ENCODE peak calls at places on chromosomes 3 and 15, in nine cellular contexts. K, H, Q, R, T, W, I, M and L are unnamed samples.

GRCh38 chr3:124207873-124208473 is 216.0 kb upstream of the ROPN1 start:
- DNase-seq in K (no peak), H (no peak), Q (no peak), R (no peak), T (no peak), W (peak), I (no peak), M (no peak), L (no peak)

GRCh38 chr15:57692709-57693108 is 13.8 kb upstream of the POLR2M start:
- DNase-seq in K (peak), H (no peak), Q (no peak), R (no peak), T (no peak), W (no peak), I (no peak), M (peak), L (no peak)

GRCh38 chr3:100813828-100814227 is 104.5 kb downstream of the TFG start:
- DNase-seq in K (peak), H (no peak), Q (no peak), R (no peak), T (no peak), W (no peak), I (no peak), M (peak), L (no peak)

GRCh38 chr3:43872301-43872700 is 181.6 kb downstream of the ABHD5 start:
- DNase-seq in K (peak), H (no peak), Q (peak), R (no peak), T (no peak), W (no peak), I (peak), M (peak), L (no peak)

GRCh38 chr3:9676780-9677179 is 26.9 kb upstream of the CPNE9 start:
- DNase-seq in K (peak), H (no peak), Q (no peak), R (no peak), T (no peak), W (no peak), I (no peak), M (peak), L (no peak)

GRCh38 chr3:64687381-64687780 is 419 bp downstream of the ADAMTS9 start:
- DNase-seq in K (peak), H (no peak), Q (no peak), R (no peak), T (no peak), W (peak), I (no peak), M (no peak), L (no peak)

GRCh38 chr15:66515901-66516322 is 10.8 kb downstream of the ZWILCH start:
- DNase-seq in K (peak), H (no peak), Q (no peak), R (no peak), T (no peak), W (no peak), I (no peak), M (no peak), L (no peak)

GRCh38 chr3:165874663-165875489 is 37.7 kb upstream of the BCHE start:
- DNase-seq in K (no peak), H (no peak), Q (no peak), R (no peak), T (no peak), W (no peak), I (no peak), M (no peak), L (no peak)

GRCh38 chr3:141307351-141308059 is 60.8 kb upstream of the ZBTB38 start:
- DNase-seq in K (no peak), H (no peak), Q (no peak), R (no peak), T (no peak), W (no peak), I (no peak), M (no peak), L (no peak)

GRCh38 chr3:72746412-72747411 is 101.5 kb downstream of the SHQ1 start:
- DNase-seq in K (peak), H (no peak), Q (no peak), R (no peak), T (no peak), W (no peak), I (no peak), M (peak), L (no peak)

GRCh38 chr3:160921020-160921635 is 165.1 kb downstream of the PPM1L start:
- DNase-seq in K (peak), H (no peak), Q (peak), R (peak), T (peak), W (peak), I (peak), M (peak), L (no peak)

GRCh38 chr15:60323322-60323721 is 74.5 kb downstream of the ANXA2 start:
- DNase-seq in K (no peak), H (peak), Q (no peak), R (no peak), T (no peak), W (no peak), I (no peak), M (no peak), L (no peak)
- TF ChIP-seq CTCF in K (no peak), H (no peak), Q (no peak), R (no peak), T (no peak), W (no peak), I (no peak), M (no peak), L (no peak)

DNA sequence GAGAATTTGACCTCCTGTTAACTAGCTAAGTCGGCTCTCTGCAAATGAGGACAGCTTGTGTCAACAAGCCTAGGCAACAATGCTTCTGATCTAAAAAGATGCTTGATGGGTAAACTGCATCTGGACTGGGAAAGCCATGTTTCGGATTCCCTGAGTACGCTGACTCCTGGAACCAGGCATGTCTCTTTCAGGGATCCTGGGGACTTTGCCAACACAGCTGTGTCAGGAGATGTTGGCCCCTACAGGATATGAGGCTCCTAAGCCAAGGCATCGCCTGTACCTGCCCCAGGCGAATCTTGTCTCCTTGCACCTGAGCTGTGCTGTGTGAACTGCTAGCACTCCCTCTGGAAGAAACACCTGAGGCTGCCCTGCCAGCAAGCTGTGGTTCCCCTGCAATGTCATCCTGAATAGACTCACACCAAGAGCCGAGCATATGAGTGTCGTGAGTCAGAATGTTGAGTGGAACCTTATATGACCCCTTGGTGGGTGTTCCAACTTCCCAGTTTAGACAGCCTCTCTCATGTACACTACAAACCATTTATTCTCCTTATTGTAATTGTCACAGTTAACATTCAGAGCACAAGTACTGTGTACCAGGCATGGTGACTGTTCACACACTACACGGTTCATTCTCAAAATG is 17.0 kb downstream of the EOGT start:
- DNase-seq in K (peak), H (no peak), Q (no peak), R (no peak), T (no peak), W (no peak), I (no peak), M (peak), L (no peak)
- TF ChIP-seq CTCF in K (no peak), H (no peak), Q (no peak), R (no peak), T (no peak), W (no peak), I (no peak), M (no peak), L (no peak)

DNA sequence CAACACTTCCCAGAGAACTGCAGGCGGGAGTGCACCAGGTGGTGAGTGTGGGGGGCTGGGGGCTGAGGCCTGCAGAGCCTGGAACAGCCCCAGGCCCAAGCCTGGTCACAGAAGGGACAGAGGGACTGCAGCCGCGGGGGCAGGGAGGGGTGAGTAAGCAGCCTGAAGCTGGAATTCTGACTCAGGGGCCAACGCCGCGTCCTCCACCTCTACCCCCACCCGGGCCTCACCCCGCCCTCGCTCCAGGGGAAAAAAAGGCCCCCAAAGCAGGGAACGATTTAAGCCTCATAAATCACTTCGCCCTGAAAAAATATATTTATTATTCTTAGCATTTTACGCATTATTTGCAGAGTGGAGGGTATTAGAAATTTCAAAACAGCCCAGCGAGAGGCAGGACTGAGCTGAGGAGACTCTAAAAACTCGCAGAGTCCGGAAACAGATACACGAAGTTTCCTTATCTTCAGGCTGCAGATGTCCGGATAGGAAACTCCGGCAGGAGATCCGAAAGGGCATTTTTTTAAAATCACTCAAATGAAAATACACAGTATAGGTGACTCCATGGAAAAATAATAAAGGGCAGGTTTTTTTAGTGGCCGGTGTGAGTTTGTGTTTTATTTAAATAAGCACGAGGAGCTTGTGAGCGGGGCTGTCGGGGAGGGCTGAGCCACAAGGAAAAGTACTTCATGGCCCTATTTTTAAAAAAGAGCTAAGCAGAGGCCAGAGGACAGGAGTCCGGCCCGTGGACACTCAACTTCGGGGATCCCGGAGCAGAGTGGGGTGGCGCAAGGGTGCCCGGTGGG is 9.9 kb downstream of the GATA2 start:
- DNase-seq in K (peak), H (no peak), Q (peak), R (no peak), T (peak), W (peak), I (no peak), M (peak), L (no peak)
- TF ChIP-seq CTCF in K (peak), H (no peak), Q (peak), R (no peak), T (no peak), W (no peak), I (no peak), M (peak), L (no peak)

DNA sequence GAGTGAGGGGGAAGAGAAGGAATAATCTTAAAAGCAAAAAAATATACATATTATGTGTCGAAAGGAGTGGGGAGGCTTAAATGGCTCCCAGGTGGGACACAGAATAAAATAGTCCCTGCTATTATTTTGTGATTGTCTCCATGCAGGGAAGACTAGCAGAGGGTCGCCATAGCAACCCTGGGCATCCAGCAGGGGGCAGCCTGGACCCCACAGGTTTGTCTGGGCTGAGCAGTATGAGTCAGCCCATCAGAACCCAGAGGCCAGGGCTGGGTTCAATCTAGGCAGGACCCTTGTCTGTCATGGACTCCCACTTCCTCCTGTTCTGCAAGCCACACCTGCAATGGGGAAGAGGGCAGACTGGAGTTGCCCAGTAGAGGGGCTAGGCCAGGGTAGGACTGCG is 17.6 kb upstream of the LINGO1 start:
- DNase-seq in K (peak), H (no peak), Q (no peak), R (no peak), T (peak), W (peak), I (peak), M (no peak), L (no peak)
- TF ChIP-seq CTCF in K (peak), H (no peak), Q (peak), R (no peak), T (peak), W (no peak), I (peak), M (peak), L (peak)

GRCh38 chr3:69048990-69049389 is 3.1 kb downstream of the TMF1 start:
- DNase-seq in K (no peak), H (no peak), Q (no peak), R (no peak), T (no peak), W (no peak), I (no peak), M (no peak), L (no peak)

GRCh38 chr3:69044608-69045007 is 7.5 kb downstream of the TMF1 start:
- DNase-seq in K (no peak), H (no peak), Q (no peak), R (no peak), T (no peak), W (no peak), I (no peak), M (no peak), L (no peak)
- TF ChIP-seq CTCF in K (no peak), H (no peak), Q (no peak), R (no peak), T (no peak), W (no peak), I (no peak), M (no peak), L (no peak)

DNA sequence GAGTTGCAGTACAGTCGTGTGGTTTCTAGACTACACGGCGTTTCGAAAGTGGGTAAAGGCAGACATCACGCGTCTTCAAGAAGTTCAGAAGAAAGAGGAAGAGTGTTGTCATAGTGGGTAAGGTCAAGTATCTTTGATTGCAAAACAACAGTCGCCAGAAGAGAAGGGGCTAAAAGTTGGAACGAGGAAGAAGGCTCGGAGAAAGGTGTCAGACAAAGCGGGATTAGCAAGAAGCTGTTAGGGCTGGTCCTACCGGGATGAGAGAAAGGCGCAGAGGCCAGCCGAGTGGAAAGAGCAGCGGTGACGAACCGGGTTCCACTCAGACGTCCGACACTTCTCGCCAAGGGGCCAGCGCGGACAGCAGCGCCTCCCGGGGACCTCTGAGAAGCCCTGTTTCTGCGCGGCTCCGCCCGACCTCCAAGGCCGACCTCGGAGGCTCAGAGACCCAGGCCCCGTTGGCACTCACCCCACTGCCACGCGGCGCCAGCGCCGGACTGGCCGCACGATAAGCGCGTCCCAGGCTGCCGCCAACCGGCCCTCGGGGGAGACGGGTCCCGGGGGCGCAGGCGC is 480 bp downstream of the ADPGK start:
- DNase-seq in K (peak), H (peak), Q (no peak), R (peak), T (no peak), W (peak), I (no peak), M (peak), L (no peak)
- TF ChIP-seq CTCF in K (peak), H (no peak), Q (no peak), R (no peak), T (no peak), W (no peak), I (no peak), M (no peak), L (no peak)

DNA sequence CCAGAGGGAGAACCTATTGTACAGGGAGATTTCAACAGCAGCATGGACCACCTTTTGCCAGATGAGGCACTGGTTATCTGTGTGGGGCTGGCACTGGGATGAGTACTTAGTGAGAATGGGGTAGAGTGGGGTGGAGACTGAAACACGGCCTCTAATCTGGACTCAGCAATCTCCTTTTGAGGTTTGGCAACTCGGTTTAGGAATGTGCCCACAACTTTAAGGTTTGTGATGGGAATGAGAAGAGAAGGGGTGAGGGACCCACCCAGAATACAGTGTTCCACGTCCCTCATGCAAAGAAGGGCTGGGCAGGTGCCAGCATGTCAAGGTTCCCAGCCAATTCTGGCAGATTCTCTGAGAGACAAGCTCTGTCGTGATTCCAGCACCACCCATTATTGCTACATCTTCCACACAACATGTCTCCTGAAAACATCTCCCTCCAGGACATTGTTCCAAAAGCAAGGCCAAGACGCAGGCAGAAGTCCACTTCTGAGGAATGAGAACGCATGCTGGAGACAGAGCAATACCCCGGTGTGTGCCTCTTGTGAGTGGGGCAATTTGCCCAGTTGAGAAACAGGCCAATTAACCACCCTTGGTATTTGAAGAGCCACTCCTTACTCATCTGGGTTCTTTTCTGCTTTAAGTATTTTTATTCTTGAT is 37.5 kb upstream of the CCR4 start:
- DNase-seq in K (peak), H (peak), Q (peak), R (peak), T (no peak), W (peak), I (no peak), M (no peak), L (no peak)
- TF ChIP-seq CTCF in K (no peak), H (no peak), Q (no peak), R (no peak), T (no peak), W (no peak), I (no peak), M (no peak), L (no peak)

DNA sequence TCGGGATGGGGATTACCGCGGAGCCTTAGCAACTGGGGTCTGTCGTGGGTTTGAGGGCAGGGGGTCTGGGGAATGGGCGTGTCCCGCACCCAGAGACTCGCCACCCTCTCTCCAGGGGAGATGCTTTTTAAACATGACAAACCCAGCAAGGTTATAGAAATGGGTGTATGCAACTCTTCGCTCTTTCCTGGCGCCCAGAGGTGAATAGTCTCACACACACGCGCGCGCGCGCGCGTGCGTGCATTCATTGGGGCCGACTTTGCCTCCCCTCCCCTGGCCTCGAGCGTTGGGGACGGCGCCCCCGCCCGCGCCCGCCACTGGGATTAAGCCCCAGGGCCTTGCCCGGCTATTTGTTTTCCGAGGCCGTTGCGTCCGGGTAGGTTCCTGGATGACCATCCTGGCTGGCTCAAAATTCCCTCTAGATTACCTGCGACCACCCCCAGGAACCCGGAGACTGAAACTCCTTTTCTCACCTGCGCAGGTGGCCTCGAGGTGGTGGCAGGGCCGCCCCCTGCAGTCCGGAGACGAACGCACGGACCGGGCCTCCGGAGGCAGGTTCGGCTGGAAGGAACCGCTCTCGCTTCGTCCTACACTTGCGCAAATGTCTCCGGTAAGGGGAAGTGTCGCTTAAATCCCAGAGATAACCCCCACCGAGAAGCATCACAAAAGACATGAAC is 777 bp downstream of the GPR160 start:
- DNase-seq in K (no peak), H (no peak), Q (no peak), R (peak), T (peak), W (peak), I (no peak), M (no peak), L (peak)
- TF ChIP-seq CTCF in K (no peak), H (no peak), Q (no peak), R (no peak), T (no peak), W (no peak), I (no peak), M (no peak), L (peak)

GRCh38 chr3:11899826-11900225 is 53.1 kb upstream of the TAMM41 start:
- DNase-seq in K (no peak), H (no peak), Q (no peak), R (no peak), T (no peak), W (no peak), I (no peak), M (no peak), L (no peak)
- TF ChIP-seq CTCF in K (no peak), H (no peak), Q (no peak), R (no peak), T (no peak), W (no peak), I (no peak), M (no peak), L (no peak)

GRCh38 chr15:69523010-69524001 is 70.7 kb downstream of the RPLP1 start:
- DNase-seq in K (peak), H (no peak), Q (peak), R (peak), T (peak), W (peak), I (peak), M (peak), L (peak)
- TF ChIP-seq CTCF in K (peak), H (peak), Q (peak), R (no peak), T (peak), W (peak), I (peak), M (peak), L (peak)